ENCODE peak calls at places on chromosome X, in seven cellular contexts. Y is epithelial cell of esophagus, D is heart left ventricle, X is K562, P is NB4, L is fibroblast of lung, B is ovary. M is an unnamed sample.
A peak's percentile ranks its signal among the peaks of the same experiment; 100 is the strongest.

GRCh38 chrX:1387141-1387776 is 4.7 kb downstream of the SLC25A6 start:
- DNase-seq in B (peak; percentile 28), L (no peak), D (no peak), X (peak; percentile 5), Y (no peak), P (no peak), M (no peak)

GRCh38 chrX:47958943-47959342 is 44.8 kb downstream of the ZNF182 start:
- DNase-seq in D (no peak), P (peak; percentile 34), L (no peak), B (no peak), Y (peak; percentile 1), X (no peak), M (no peak)

GRCh38 chrX:46759645-46759974 is 692 bp upstream of the SLC9A7 start:
- DNase-seq in P (peak; percentile 69), L (peak; percentile 5), X (no peak), B (no peak), D (no peak), Y (no peak), M (no peak)

GRCh38 chrX:85243761-85244410 is at the start of the genes SATL1 and ZNF711:
- DNase-seq in L (peak; percentile 61), P (no peak), B (peak; percentile 71), D (peak; percentile 15), X (peak; percentile 17), Y (peak; percentile 15), M (no peak)

GRCh38 chrX:34053931-34054330 is 78.2 kb downstream of the FAM47A start:
- DNase-seq in X (no peak), P (no peak), B (no peak), L (no peak), Y (no peak), D (no peak), M (no peak)

GRCh38 chrX:12814434-12814833 is 23.2 kb downstream of the PRPS2 start:
- DNase-seq in X (peak; percentile 22), Y (peak; percentile 56), P (peak; percentile 52), B (no peak), L (peak; percentile 64), D (peak; percentile 20), M (peak; percentile 14)

GRCh38 chrX:143002206-143002605 is 23.5 kb upstream of the SPANXN4 start:
- DNase-seq in X (no peak), B (no peak), L (no peak), P (no peak), Y (no peak), D (no peak), M (no peak)

GRCh38 chrX:47621851-47622250 is 2.2 kb upstream of the SYN1 start:
- DNase-seq in B (no peak), P (no peak), Y (no peak), D (no peak), X (no peak), L (no peak), M (no peak)

GRCh38 chrX:67555578-67556203 is 11.9 kb downstream of the AR start:
- DNase-seq in X (peak; percentile 38), B (no peak), Y (peak; percentile 55), P (peak; percentile 49), L (peak; percentile 36), D (no peak), M (no peak)

GRCh38 chrX:136954930-136955329 is 74.4 kb upstream of the RBMX start:
- DNase-seq in L (peak; percentile 55), B (no peak), X (no peak), P (peak; percentile 50), D (no peak), Y (peak; percentile 24), M (peak; percentile 9)

GRCh38 chrX:66110112-66110511 is 53.9 kb upstream of the HEPH start:
- DNase-seq in Y (peak; percentile 7), D (peak; percentile 15), X (peak; percentile 41), P (peak; percentile 55), B (no peak), L (peak; percentile 4), M (no peak)

GRCh38 chrX:15694968-15695451 is 30.4 kb upstream of the CLTRN start:
- DNase-seq in L (no peak), D (peak; percentile 20), P (no peak), Y (no peak), B (no peak), X (no peak), M (no peak)

GRCh38 chrX:23907496-23908218 is at the start of the genes APOO and CXorf58:
- DNase-seq in P (peak; percentile 95), Y (peak; percentile 91), X (peak; percentile 88), D (peak; percentile 92), B (peak; percentile 91), L (peak; percentile 90), M (no peak)

GRCh38 chrX:63349307-63349706 is 1.8 kb downstream of the SPIN4 start:
- DNase-seq in X (peak; percentile 10), Y (no peak), P (peak; percentile 51), L (peak; percentile 2), B (no peak), D (no peak), M (no peak)

GRCh38 chrX:115966920-115967319 is 203.6 kb upstream of the AGTR2 start:
- DNase-seq in B (no peak), L (no peak), D (no peak), X (no peak), P (no peak), Y (no peak), M (no peak)

GRCh38 chrX:49838374-49838773 is 9.3 kb downstream of the PAGE4 start:
- DNase-seq in D (no peak), Y (peak; percentile 23), X (peak; percentile 9), P (peak; percentile 37), L (peak; percentile 20), B (no peak), M (no peak)

GRCh38 chrX:138874271-138874670 is 162.8 kb upstream of the FGF13 start:
- DNase-seq in P (no peak), B (no peak), Y (no peak), D (no peak), X (no peak), L (no peak), M (no peak)

GRCh38 chrX:108323751-108324150 is 114.5 kb downstream of the COL4A6 start:
- DNase-seq in B (no peak), D (no peak), Y (no peak), X (no peak), P (no peak), L (no peak), M (no peak)

GRCh38 chrX:131728295-131729145 is 184.6 kb downstream of the OR13H1 start:
- DNase-seq in D (no peak), Y (no peak), B (peak; percentile 79), X (no peak), P (no peak), L (no peak), M (no peak)

GRCh38 chrX:78455901-78456300 is 128.5 kb upstream of the CYSLTR1 start:
- DNase-seq in B (no peak), D (no peak), P (no peak), Y (peak; percentile 76), X (no peak), L (no peak), M (no peak)

GRCh38 chrX:13489451-13489850 is 80.0 kb upstream of the EGFL6 start:
- DNase-seq in L (peak; percentile 74), Y (peak; percentile 76), D (no peak), B (no peak), P (no peak), X (no peak), M (no peak)

GRCh38 chrX:55598333-55598732 is 24.9 kb upstream of the FOXR2 start:
- DNase-seq in L (no peak), D (no peak), P (no peak), B (no peak), X (no peak), Y (no peak), M (no peak)

GRCh38 chrX:16484338-16484737 is 165.6 kb upstream of the S100G start:
- DNase-seq in X (no peak), B (no peak), Y (peak; percentile 94), P (peak; percentile 55), L (peak; percentile 84), D (no peak), M (peak; percentile 67)

GRCh38 chrX:69277961-69278795 is 112.9 kb upstream of the PJA1 start:
- DNase-seq in L (no peak), X (no peak), D (no peak), P (no peak), Y (no peak), B (peak; percentile 23), M (no peak)
- H3K4me3 ChIP-seq in L (no peak overlapping the region), X (no peak overlapping the region), D (no peak overlapping the region), P (no peak overlapping the region), Y (no peak overlapping the region), B (no peak overlapping the region), M (no peak overlapping the region)

GRCh38 chrX:8306296-8306975 is 135.4 kb upstream of the VCX2 start:
- DNase-seq in D (no peak), Y (no peak), B (no peak), X (no peak), L (no peak), P (no peak), M (no peak)

GRCh38 chrX:8304668-8305067 is 133.6 kb upstream of the VCX2 start:
- DNase-seq in Y (peak; percentile 14), X (no peak), B (no peak), D (no peak), P (no peak), L (no peak), M (no peak)

DNA sequence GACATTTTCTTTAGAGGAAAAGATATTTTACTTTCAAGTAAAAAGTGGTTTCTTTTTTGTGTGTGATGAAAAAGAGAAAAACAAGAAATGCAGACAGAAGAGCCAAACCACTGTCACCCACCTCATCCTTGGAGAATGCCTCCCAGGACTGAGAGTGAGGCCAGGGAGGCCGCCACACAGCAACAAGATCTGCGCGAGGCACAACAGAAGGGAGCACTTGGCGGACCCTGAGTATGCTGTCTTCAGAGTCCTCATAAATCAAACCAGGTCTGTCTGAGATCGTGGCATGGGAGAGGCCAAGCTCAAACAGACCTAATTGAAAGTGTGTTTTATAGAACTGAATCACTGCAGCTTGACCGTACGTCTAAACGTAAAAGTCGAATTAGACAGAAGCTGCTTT is 134.3 kb upstream of the VCX2 start:
- DNase-seq in B (no peak), Y (no peak), D (no peak), L (no peak), P (no peak), X (no peak), M (no peak)
- TF ChIP-seq CTCF in B (no peak), Y (no peak), D (no peak), L (no peak), P (no peak), X (no peak), M (no peak)

DNA sequence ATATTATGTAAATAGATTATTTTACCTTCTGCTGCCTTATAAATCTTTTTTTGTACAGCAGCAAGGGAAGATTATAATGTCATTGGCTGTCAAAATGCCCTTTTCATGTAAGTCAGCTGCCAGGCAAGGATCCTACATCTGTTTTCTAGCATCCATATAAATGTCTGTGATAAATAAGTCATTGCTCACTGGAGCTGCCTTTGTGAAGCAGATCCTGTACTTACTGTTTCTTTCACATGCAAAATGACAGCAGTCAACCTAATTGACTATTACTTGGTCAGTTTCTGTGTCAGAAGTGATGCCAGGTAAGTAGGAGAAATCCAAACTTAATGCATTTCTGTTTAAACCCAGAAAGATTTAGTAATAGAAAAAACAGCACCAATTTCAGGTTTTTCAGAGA is 620.7 kb downstream of the RPA4 start:
- DNase-seq in L (no peak), P (no peak), D (no peak), B (no peak), X (no peak), Y (no peak), M (no peak)
- H3K4me3 ChIP-seq in L (no peak overlapping the region), P (no peak overlapping the region), D (no peak overlapping the region), B (no peak overlapping the region), X (no peak overlapping the region), Y (no peak overlapping the region), M (no peak overlapping the region)

DNA sequence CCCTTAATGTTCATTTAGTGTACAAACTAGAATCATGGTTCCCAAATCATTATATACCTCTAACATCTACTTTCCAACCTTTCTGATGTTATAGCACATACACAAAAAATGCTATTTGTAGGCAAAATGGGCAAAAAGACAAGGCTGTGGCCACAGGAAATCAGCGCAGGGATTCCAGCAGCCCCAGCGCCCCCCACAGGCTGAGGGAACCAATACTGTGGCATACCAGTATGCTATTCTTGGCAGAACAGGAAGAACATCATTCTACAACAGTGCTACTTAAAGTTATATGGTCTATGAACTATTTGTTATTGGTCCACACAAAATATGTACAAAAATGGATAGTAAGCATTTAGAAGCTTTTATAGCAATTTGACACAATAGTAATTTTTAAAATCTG is 25.3 kb downstream of the STEEP1 start:
- DNase-seq in Y (no peak), D (no peak), B (no peak), P (no peak), X (no peak), L (no peak), M (no peak)
- TF ChIP-seq CTCF in Y (no peak), D (no peak), B (no peak), P (peak; percentile 27), X (peak; percentile 32), L (no peak), M (no peak)